ENCODE peak calls at places on chromosomes 5 and 9, in seven cellular contexts. C is H9, T is colonic mucosa, H is Peyer's patch, P is PC-9, L is neural progenitor cell, Z is neural crest cell. V is an unnamed sample.

GRCh38 chr9:106731910-106732309 is 131.1 kb upstream of the ZNF462 start:
- DNase-seq in Z (no peak), H (no peak), T (no peak), C (no peak), P (no peak), L (peak), V (no peak)

GRCh38 chr5:10528056-10528816 is 35.6 kb upstream of the ANKRD33B start:
- DNase-seq in T (no peak), L (no peak), C (no peak), Z (no peak), P (peak), H (peak), V (no peak)

GRCh38 chr9:93039976-93040375 is 18.5 kb upstream of the SUSD3 start:
- DNase-seq in T (no peak), L (no peak), Z (no peak), H (no peak), P (no peak), C (no peak), V (no peak)

GRCh38 chr9:1982074-1982473 is 33.1 kb upstream of the SMARCA2 start:
- DNase-seq in C (no peak), L (no peak), Z (no peak), H (no peak), T (no peak), P (no peak), V (no peak)

GRCh38 chr5:173530547-173530946 is 85.9 kb downstream of the BOD1 start:
- DNase-seq in L (peak), C (peak), T (no peak), H (no peak), P (no peak), Z (no peak), V (no peak)

GRCh38 chr9:8486095-8486494 is 686.5 kb upstream of the DMAC1 start:
- DNase-seq in P (no peak), L (peak), T (peak), C (peak), H (no peak), Z (no peak), V (no peak)

GRCh38 chr5:97338729-97339128 is 155.7 kb upstream of the RIOK2 start:
- DNase-seq in T (no peak), Z (no peak), C (no peak), H (no peak), L (no peak), P (no peak), V (no peak)

GRCh38 chr5:142110046-142110531 is 1.5 kb downstream of the NDFIP1 start:
- DNase-seq in P (no peak), L (no peak), C (no peak), Z (no peak), T (peak), H (no peak), V (no peak)

GRCh38 chr9:133526721-133527321 is 2.1 kb upstream of the MYMK start:
- DNase-seq in C (peak), H (no peak), L (no peak), T (no peak), Z (no peak), P (no peak), V (no peak)

GRCh38 chr5:109191153-109191558 is 218.6 kb downstream of the PJA2 start:
- DNase-seq in Z (no peak), H (no peak), C (no peak), P (peak), T (peak), L (no peak), V (no peak)

GRCh38 chr5:154967419-154968024 is 26.6 kb downstream of the MRPL22 start:
- DNase-seq in L (peak), P (no peak), C (no peak), Z (no peak), H (no peak), T (no peak), V (no peak)

GRCh38 chr9:115146581-115147021 is 28.6 kb upstream of the TNC start:
- DNase-seq in C (no peak), Z (no peak), H (no peak), P (no peak), T (no peak), L (no peak), V (no peak)

GRCh38 chr9:37952731-37953130 is 48.8 kb upstream of the SLC25A51 start:
- DNase-seq in P (no peak), L (no peak), C (no peak), T (no peak), H (no peak), Z (no peak), V (no peak)

GRCh38 chr9:98795970-98796363 is 388 bp downstream of the ANKS6 start:
- DNase-seq in P (peak), C (no peak), Z (no peak), H (peak), T (peak), L (peak), V (no peak)

GRCh38 chr5:94031631-94032030 is 290.2 kb upstream of the POU5F2 start:
- DNase-seq in P (no peak), Z (no peak), T (no peak), L (no peak), C (no peak), H (no peak), V (no peak)

GRCh38 chr9:134058716-134059115 is 9.1 kb downstream of the BRD3 start:
- DNase-seq in Z (no peak), L (peak), P (no peak), H (no peak), T (peak), C (peak), V (no peak)

GRCh38 chr5:160291467-160291866 is 20.9 kb downstream of the CCNJL start:
- DNase-seq in T (no peak), Z (no peak), P (no peak), L (no peak), C (no peak), H (no peak), V (no peak)

GRCh38 chr5:160289356-160289651 is 23.1 kb downstream of the CCNJL start:
- DNase-seq in Z (no peak), L (no peak), P (no peak), C (no peak), T (no peak), H (no peak), V (no peak)

GRCh38 chr5:160287378-160288051 is 24.8 kb downstream of the CCNJL start:
- DNase-seq in P (peak), Z (peak), H (peak), C (peak), L (peak), T (peak), V (no peak)

GRCh38 chr5:160290751-160291150 is 21.6 kb downstream of the CCNJL start:
- DNase-seq in Z (no peak), H (no peak), C (no peak), P (no peak), T (no peak), L (no peak), V (no peak)

DNA sequence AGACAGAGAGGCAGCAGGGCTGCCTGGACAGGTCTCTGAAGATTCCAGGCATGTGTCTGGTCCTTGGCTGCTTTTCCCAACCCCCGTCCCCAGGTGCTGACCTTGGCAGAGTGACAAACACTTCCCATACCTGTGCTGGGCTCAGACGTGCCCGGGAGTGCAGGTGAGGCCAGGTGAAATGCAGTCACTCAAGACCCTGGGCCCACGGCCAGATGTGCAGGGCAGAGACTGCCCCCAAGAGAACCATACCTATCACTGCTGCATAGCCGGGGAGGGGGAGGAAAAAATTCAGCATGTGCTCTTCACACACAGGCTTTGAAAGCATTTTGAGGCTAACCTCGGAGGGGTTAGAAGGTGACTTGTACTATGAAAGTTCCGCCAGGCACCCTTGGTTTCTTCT is 22.6 kb downstream of the CCNJL start:
- DNase-seq in H (no peak), P (peak), Z (no peak), C (peak), L (no peak), T (no peak), V (peak)
- TF ChIP-seq CTCF in H (no peak), P (no peak), Z (no peak), C (no peak), L (no peak), T (no peak), V (no peak)

GRCh38 chr5:29794146-29794787 is 1399.2 kb upstream of the CDH6 start:
- DNase-seq in P (no peak), T (no peak), L (no peak), H (no peak), Z (no peak), C (no peak), V (no peak)
- TF ChIP-seq CTCF in P (no peak), T (no peak), L (no peak), H (no peak), Z (no peak), C (no peak), V (no peak)

DNA sequence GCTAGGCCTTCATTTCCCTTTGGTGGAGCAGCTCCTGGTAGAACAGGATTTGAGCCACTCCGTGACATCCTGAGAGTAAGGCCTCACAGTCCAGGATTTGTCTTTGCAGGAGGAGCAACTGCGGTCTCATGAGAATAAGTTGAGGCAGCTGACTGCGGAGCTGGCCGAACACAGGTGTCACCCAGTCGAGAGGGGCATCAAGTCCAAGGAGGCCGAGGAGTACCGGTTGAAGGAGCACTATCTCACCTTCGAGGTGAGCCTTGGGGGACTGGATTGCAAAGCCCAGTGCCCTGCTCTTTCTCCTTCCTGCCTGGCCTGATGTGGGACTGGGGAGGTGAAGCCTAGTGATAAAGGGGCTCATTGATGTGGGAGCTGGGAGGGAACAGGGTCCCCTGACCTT is 44.3 kb downstream of the PSD2 start:
- DNase-seq in Z (no peak), C (no peak), P (no peak), H (no peak), T (no peak), L (no peak), V (no peak)
- TF ChIP-seq CTCF in Z (no peak), C (no peak), P (no peak), H (no peak), T (no peak), L (no peak), V (no peak)

GRCh38 chr5:54443264-54443663 is 12.2 kb upstream of the HSPB3 start:
- DNase-seq in Z (peak), T (no peak), P (no peak), C (no peak), H (no peak), L (peak), V (no peak)
- TF ChIP-seq CTCF in Z (peak), T (peak), P (peak), C (peak), H (peak), L (peak), V (no peak)

DNA sequence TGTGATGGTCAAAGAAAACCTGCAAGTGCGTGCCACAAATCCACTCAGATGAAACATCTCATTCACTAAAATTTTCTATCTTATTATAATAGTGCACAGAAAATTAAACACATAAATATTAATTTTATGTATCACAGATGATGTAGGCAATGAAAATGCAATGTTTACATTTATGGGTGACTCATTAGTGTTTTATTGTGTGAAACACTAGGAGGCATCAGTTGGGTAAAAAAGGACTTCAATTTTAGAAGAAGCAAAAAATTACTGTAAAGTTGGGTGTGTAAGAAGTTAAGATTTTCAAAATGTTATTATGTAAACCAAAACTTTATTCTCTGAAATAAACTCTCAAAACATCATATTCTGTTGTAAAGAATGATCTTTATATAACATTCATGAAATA is 4.0 kb downstream of the MEF2C start:
- DNase-seq in L (no peak), H (no peak), P (no peak), T (no peak), C (no peak), Z (no peak), V (no peak)
- TF ChIP-seq CTCF in L (no peak), H (no peak), P (no peak), T (no peak), C (no peak), Z (no peak), V (no peak)

DNA sequence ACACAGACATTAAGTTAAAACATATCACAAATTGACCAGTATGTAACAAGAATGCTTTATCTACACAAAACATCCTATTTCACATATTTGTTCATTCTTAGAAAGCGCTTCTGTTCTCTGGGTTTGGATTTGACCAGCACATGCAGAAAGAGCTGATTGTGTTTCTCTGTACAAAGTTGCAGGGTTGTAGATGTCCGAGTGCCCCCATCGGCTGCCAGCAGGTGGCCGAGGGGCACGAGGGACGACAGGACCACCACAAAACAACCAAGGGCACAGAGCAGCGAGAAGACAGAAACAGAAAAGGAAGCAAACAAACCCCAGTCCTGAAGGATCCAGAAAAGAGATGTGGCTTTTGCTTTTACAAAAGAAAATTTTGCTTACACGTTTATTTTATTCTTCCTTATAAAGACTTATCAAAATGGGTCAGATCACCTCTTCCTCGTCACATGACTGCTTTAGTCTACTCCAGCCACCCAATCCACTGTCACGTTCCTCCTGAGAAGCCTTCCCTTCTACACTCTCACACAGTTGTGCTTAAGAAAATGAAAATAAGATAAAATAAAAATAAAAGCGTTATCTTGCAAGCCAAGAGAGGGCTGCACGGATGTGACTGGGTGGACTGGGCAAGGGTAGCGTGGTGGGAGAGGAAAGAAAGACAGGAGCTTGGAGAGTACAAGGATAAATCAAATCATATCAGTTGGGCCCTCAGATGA is 9.5 kb downstream of the OTP start:
- DNase-seq in Z (no peak), C (no peak), P (no peak), L (peak), T (no peak), H (no peak), V (no peak)
- TF ChIP-seq CTCF in Z (no peak), C (peak), P (no peak), L (peak), T (no peak), H (no peak), V (no peak)